ENCODE peak calls at places on chromosomes 12 and 14, in eight cellular contexts. D, S, R, L, K, A, O and J are unnamed samples.

GRCh38 chr12:84508325-84508861 is 404.2 kb downstream of the SLC6A15 start:
- DNase-seq in D (no peak), S (no peak), R (peak), L (no peak), K (peak), A (no peak), O (peak), J (no peak)

GRCh38 chr14:93006484-93007128 is 83.7 kb downstream of the CHGA start:
- DNase-seq in D (no peak), S (no peak), R (no peak), L (no peak), K (no peak), A (no peak), O (no peak), J (no peak)

GRCh38 chr14:50018236-50019210 is 97.8 kb downstream of the VCPKMT start:
- DNase-seq in D (no peak), S (no peak), R (no peak), L (no peak), K (no peak), A (no peak), O (no peak), J (no peak)

GRCh38 chr14:21525571-21525970 is 575 bp downstream of the SALL2 start:
- DNase-seq in D (no peak), S (no peak), R (no peak), L (peak), K (no peak), A (no peak), O (no peak), J (no peak)

GRCh38 chr14:94143239-94143638 is 13.8 kb upstream of the IFI27L2 start:
- DNase-seq in D (no peak), S (no peak), R (no peak), L (no peak), K (no peak), A (no peak), O (no peak), J (no peak)

GRCh38 chr12:8991371-8992085 is 2.2 kb downstream of the KLRG1 start:
- DNase-seq in D (no peak), S (no peak), R (no peak), L (no peak), K (no peak), A (no peak), O (no peak), J (no peak)

GRCh38 chr12:88185988-88186387 is 43.9 kb downstream of the TMTC3 start:
- DNase-seq in D (no peak), S (no peak), R (no peak), L (no peak), K (no peak), A (no peak), O (peak), J (no peak)

GRCh38 chr14:93977790-93978581 is 1.6 kb upstream of the ASB2 start:
- DNase-seq in D (no peak), S (no peak), R (no peak), L (no peak), K (no peak), A (no peak), O (no peak), J (no peak)

GRCh38 chr12:68479261-68479581 is 131.5 kb upstream of the RAP1B start:
- DNase-seq in D (no peak), S (no peak), R (no peak), L (no peak), K (no peak), A (no peak), O (no peak), J (no peak)

GRCh38 chr12:857611-858010 is 91.9 kb downstream of the RAD52 start:
- DNase-seq in D (no peak), S (no peak), R (no peak), L (no peak), K (no peak), A (no peak), O (no peak), J (peak)

GRCh38 chr12:122473543-122474323 is 27.0 kb downstream of the ZCCHC8 start:
- DNase-seq in D (no peak), S (no peak), R (no peak), L (no peak), K (no peak), A (no peak), O (no peak), J (no peak)

GRCh38 chr12:95738024-95738611 is 52.4 kb downstream of the NTN4 start:
- DNase-seq in D (no peak), S (no peak), R (no peak), L (no peak), K (no peak), A (no peak), O (no peak), J (no peak)

GRCh38 chr12:54217774-54218221 is 29.0 kb upstream of the SMUG1 start:
- DNase-seq in D (peak), S (peak), R (peak), L (peak), K (no peak), A (peak), O (no peak), J (peak)